ENCODE peak calls at places on chromosomes 4 and X, in five cellular contexts. X is IMR-90, M is left lung, B is activated B cell treated with CpG ODN at 0.5 μM for 24 hours, Y is kidney. N is an unnamed sample.

GRCh38 chrX:134502686-134503085 is 42.7 kb downstream of the HPRT1 start:
- DNase-seq in X (peak), M (no peak), B (no peak), Y (no peak), N (no peak)

GRCh38 chr4:13160906-13161305 is 323.2 kb downstream of the RAB28 start:
- DNase-seq in X (peak), M (no peak), B (no peak), Y (no peak), N (peak)

GRCh38 chr4:151990201-151990600 is 229.4 kb upstream of the GATB start:
- DNase-seq in X (peak), M (no peak), B (no peak), Y (no peak), N (peak)

GRCh38 chrX:115602729-115603389 is 41.9 kb downstream of the PLS3 start:
- DNase-seq in X (no peak), M (no peak), B (no peak), Y (no peak), N (no peak)

GRCh38 chr4:30600246-30600645 is 119.9 kb upstream of the PCDH7 start:
- DNase-seq in X (no peak), M (no peak), B (no peak), Y (no peak), N (peak)

GRCh38 chr4:181189751-181190150 is 1053.5 kb upstream of the TENM3 start:
- DNase-seq in X (no peak), M (no peak), B (no peak), Y (no peak), N (no peak)

GRCh38 chr4:26226978-26227377 is 93.8 kb upstream of the RBPJ start:
- DNase-seq in X (no peak), M (no peak), B (no peak), Y (no peak), N (no peak)

GRCh38 chr4:187071896-187072295 is 348.2 kb upstream of the FAT1 start:
- DNase-seq in X (no peak), M (no peak), B (no peak), Y (no peak), N (no peak)

GRCh38 chr4:148057425-148058020 is 325.6 kb downstream of the ARHGAP10 start:
- DNase-seq in X (no peak), M (no peak), B (no peak), Y (no peak), N (no peak)

GRCh38 chr4:183098080-183098722 is 856 bp upstream of the WWC2 start:
- DNase-seq in X (peak), M (peak), B (peak), Y (peak), N (no peak)

GRCh38 chrX:48636776-48637175 is 39.5 kb downstream of the WDR13 start:
- DNase-seq in X (no peak), M (no peak), B (no peak), Y (no peak), N (no peak)

GRCh38 chrX:48636286-48636685 is 39.0 kb downstream of the WDR13 start:
- DNase-seq in X (no peak), M (no peak), B (no peak), Y (no peak), N (no peak)

GRCh38 chrX:48626401-48627298 is 29.4 kb downstream of the WDR13 start:
- DNase-seq in X (peak), M (no peak), B (no peak), Y (no peak), N (no peak)

GRCh38 chrX:48632207-48632606 is 34.9 kb downstream of the WDR13 start:
- DNase-seq in X (no peak), M (no peak), B (no peak), Y (no peak), N (no peak)

GRCh38 chrX:48631376-48632090 is 34.2 kb downstream of the WDR13 start:
- DNase-seq in X (peak), M (no peak), B (peak), Y (peak), N (peak)
- TF ChIP-seq CTCF in X (peak), M (peak), B (no peak), Y (peak), N (peak)

GRCh38 chrX:120769576-120770341 is 105.9 kb downstream of the CT47B1 start:
- DNase-seq in X (peak), M (no peak), B (no peak), Y (no peak), N (peak)
- TF ChIP-seq CTCF in X (peak), M (peak), B (no peak), Y (peak), N (peak)

GRCh38 chrX:8755116-8755515 is 23.2 kb upstream of the ANOS1 start:
- DNase-seq in X (no peak), M (no peak), B (no peak), Y (no peak), N (no peak)
- TF ChIP-seq CTCF in X (no peak), M (no peak), B (no peak), Y (no peak), N (peak)

DNA sequence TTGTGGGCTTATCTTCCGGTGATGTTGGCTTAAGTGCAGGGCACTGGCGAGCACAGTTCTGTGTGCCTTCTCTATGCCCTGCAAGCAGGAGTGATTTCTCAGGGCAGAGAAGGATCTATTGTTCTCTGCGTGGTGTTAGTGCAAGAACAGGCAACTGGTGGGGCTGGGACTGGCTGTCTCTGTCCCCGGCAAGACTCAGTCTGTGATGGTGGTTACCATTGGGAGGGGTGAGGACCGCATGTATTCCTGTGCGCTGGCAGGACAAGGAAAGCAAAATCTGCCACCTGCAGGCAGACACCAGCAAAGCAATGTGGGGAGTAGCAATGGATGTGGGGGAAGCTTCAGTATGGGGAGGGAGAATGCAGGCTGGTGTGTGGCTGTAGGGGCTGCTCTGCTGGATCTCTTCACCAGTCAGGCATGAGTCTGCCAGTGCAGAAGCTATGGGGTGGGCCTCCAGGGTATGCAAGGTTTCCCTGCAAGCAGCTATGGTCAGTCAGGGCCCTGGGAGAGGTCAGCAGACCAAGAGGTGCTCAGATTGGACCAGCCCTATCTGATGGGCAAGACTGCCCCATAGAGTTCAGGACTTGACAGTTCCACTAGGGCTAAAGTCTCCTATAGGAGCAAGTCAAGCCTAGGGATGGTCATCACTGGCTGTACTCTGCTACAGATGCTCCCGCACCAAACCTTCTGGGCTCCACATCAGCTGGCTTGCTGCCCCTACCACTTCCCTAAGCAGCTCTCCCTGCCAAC is 16.8 kb downstream of the PF4 start:
- DNase-seq in X (no peak), M (no peak), B (no peak), Y (no peak), N (no peak)
- TF ChIP-seq CTCF in X (peak), M (no peak), B (no peak), Y (peak), N (no peak)

GRCh38 chr4:155879767-155880166 is 13.7 kb upstream of the ASIC5 start:
- DNase-seq in X (no peak), M (no peak), B (no peak), Y (no peak), N (no peak)
- TF ChIP-seq CTCF in X (no peak), M (no peak), B (no peak), Y (no peak), N (no peak)

GRCh38 chr4:11418610-11419009 is 10.1 kb downstream of the HS3ST1 start:
- DNase-seq in X (peak), M (no peak), B (no peak), Y (no peak), N (no peak)
- TF ChIP-seq CTCF in X (no peak), M (no peak), B (no peak), Y (no peak), N (no peak)